ENCODE peak calls at places on chromosomes 13 and 19, in five cellular contexts. X is substantia nigra, E is astrocyte, Z is heart right ventricle, N is RWPE2. C is an unnamed sample.

GRCh38 chr19:3289971-3290569 is 65.6 kb downstream of the CELF5 start:
- DNase-seq in E (no peak), N (no peak), Z (no peak), X (no peak), C (no peak)

GRCh38 chr19:47390533-47391488 is 28.5 kb downstream of the MEIS3 start:
- DNase-seq in E (no peak), N (no peak), X (no peak), Z (no peak), C (no peak)

GRCh38 chr13:97219226-97219625 is 2.9 kb upstream of the MBNL2 start:
- DNase-seq in N (no peak), Z (no peak), E (no peak), X (no peak), C (no peak)

GRCh38 chr13:28336193-28336657 is 158.7 kb downstream of the FLT1 start:
- DNase-seq in N (no peak), Z (peak), E (no peak), X (no peak), C (no peak)

GRCh38 chr19:42362891-42363440 is 27.1 kb downstream of the CNFN start:
- DNase-seq in Z (no peak), N (no peak), E (no peak), X (no peak), C (no peak)

GRCh38 chr19:33203529-33203928 is 9.4 kb downstream of the LRP3 start:
- DNase-seq in N (no peak), E (no peak), X (no peak), Z (no peak), C (no peak)

GRCh38 chr19:8512991-8513686 is 828 bp downstream of the ZNF414 start:
- DNase-seq in E (no peak), N (no peak), X (no peak), Z (no peak), C (no peak)

GRCh38 chr19:7386308-7386707 is 37.6 kb downstream of the ARHGEF18 start:
- DNase-seq in Z (no peak), X (no peak), N (no peak), E (no peak), C (no peak)

GRCh38 chr19:46753420-46754155 is 7.3 kb upstream of the STRN4 start:
- DNase-seq in E (no peak), Z (no peak), N (no peak), X (no peak), C (no peak)

GRCh38 chr13:53142301-53142700 is 113.7 kb downstream of the OLFM4 start:
- DNase-seq in Z (no peak), N (no peak), X (no peak), E (peak), C (no peak)

GRCh38 chr13:59997976-59998375 is 165.8 kb downstream of the DIAPH3 start:
- DNase-seq in Z (no peak), E (no peak), X (no peak), N (no peak), C (no peak)

GRCh38 chr19:23402388-23402787 is 7.1 kb upstream of the ZNF91 start:
- DNase-seq in Z (no peak), N (no peak), E (no peak), X (no peak), C (no peak)

GRCh38 chr13:79417741-79418140 is 11.7 kb upstream of the RBM26 start:
- DNase-seq in N (no peak), E (no peak), X (no peak), Z (no peak), C (no peak)

GRCh38 chr19:4508698-4509097 is 9.6 kb downstream of the PLIN4 start:
- DNase-seq in Z (no peak), N (no peak), E (no peak), X (no peak), C (no peak)

GRCh38 chr13:95385808-95386207 is 84.6 kb upstream of the ABCC4 start:
- DNase-seq in E (no peak), X (no peak), Z (no peak), N (no peak), C (no peak)

GRCh38 chr19:6273701-6274601 is 5.8 kb downstream of the MLLT1 start:
- DNase-seq in N (peak), X (no peak), Z (peak), E (peak), C (no peak)

GRCh38 chr13:51475727-51476521 is 23.1 kb upstream of the INTS6 start:
- DNase-seq in Z (no peak), E (peak), N (no peak), X (no peak), C (no peak)

GRCh38 chr19:42175952-42176648 is 41.4 kb downstream of the DEDD2 start:
- DNase-seq in Z (no peak), X (no peak), E (peak), N (no peak), C (no peak)

GRCh38 chr19:55460670-55461258 is 678 bp downstream of the ISOC2 start:
- DNase-seq in Z (peak), N (no peak), X (peak), E (peak), C (peak)

GRCh38 chr19:51514866-51515481 is 13.4 kb upstream of the SIGLEC12 start:
- DNase-seq in E (peak), X (no peak), Z (no peak), N (no peak), C (no peak)

GRCh38 chr13:95368998-95369397 is 67.7 kb upstream of the ABCC4 start:
- DNase-seq in E (no peak), N (no peak), X (no peak), Z (no peak), C (no peak)

GRCh38 chr19:35845215-35846037 is 6.9 kb downstream of the NPHS1 start:
- DNase-seq in Z (no peak), X (no peak), E (no peak), N (no peak), C (no peak)

GRCh38 chr13:113883314-113883811 is 19.5 kb upstream of the GAS6 start:
- DNase-seq in Z (no peak), N (no peak), E (no peak), X (no peak), C (no peak)

GRCh38 chr13:108349269-108349668 is 79.8 kb downstream of the TNFSF13B start:
- DNase-seq in X (no peak), Z (no peak), E (no peak), N (no peak), C (no peak)

GRCh38 chr13:110138700-110139036 is 168.3 kb downstream of the COL4A1 start:
- DNase-seq in Z (no peak), E (no peak), N (no peak), X (no peak), C (no peak)

GRCh38 chr19:23461120-23461519 is 65.8 kb upstream of the ZNF91 start:
- DNase-seq in Z (no peak), E (no peak), N (no peak), X (no peak), C (no peak)

GRCh38 chr13:40159736-40160135 is 504.3 kb downstream of the COG6 start:
- DNase-seq in Z (no peak), X (no peak), N (no peak), E (no peak), C (no peak)

GRCh38 chr13:36788276-36788675 is 30.7 kb upstream of the RFXAP start:
- DNase-seq in E (peak), Z (no peak), N (no peak), X (no peak), C (no peak)

GRCh38 chr13:27595055-27595811 is 25.1 kb downstream of the LNX2 start:
- DNase-seq in N (no peak), E (no peak), X (no peak), Z (no peak), C (no peak)

GRCh38 chr13:60396783-60397692 is at the start of gene TDRD3:
- DNase-seq in X (peak), Z (peak), E (peak), N (peak), C (peak)

GRCh38 chr13:33281951-33282595 is 3.5 kb downstream of the STARD13 start:
- DNase-seq in E (peak), X (no peak), N (no peak), Z (no peak), C (peak)

GRCh38 chr13:33279898-33280549 is 5.5 kb downstream of the STARD13 start:
- DNase-seq in N (peak), E (peak), Z (no peak), X (no peak), C (no peak)

GRCh38 chr13:33279414-33279813 is 6.1 kb downstream of the STARD13 start:
- DNase-seq in E (no peak), X (no peak), Z (no peak), N (no peak), C (no peak)

GRCh38 chr13:33280923-33281322 is 4.6 kb downstream of the STARD13 start:
- DNase-seq in N (no peak), E (no peak), Z (no peak), X (no peak), C (no peak)

DNA sequence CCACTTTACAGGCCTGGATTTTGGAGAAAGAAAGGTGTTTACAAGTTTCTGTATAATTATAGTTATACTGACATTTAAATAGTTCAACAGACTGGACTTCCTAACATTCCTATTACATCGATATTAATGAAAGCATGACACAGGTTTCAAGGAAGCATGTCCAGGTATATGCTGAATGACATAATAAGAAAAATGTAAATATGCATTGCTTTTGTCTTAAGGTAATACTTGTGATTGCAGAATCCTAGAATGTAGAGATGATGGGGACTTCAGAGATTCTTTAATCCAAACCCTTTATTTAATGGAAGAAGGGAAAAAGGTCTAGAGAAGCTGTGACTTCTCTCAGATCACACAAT is 5.0 kb downstream of the STARD13 start:
- DNase-seq in N (no peak), E (no peak), X (no peak), Z (no peak), C (no peak)
- H3K27ac ChIP-seq in N (peak), E (peak), X (peak), Z (peak), C (peak)

GRCh38 chr19:850979-851335 is 1.1 kb upstream of the ELANE start:
- DNase-seq in X (no peak), N (no peak), Z (no peak), E (no peak), C (no peak)
- H3K27ac ChIP-seq in X (no peak), N (no peak), Z (peak), E (no peak), C (no peak)

DNA sequence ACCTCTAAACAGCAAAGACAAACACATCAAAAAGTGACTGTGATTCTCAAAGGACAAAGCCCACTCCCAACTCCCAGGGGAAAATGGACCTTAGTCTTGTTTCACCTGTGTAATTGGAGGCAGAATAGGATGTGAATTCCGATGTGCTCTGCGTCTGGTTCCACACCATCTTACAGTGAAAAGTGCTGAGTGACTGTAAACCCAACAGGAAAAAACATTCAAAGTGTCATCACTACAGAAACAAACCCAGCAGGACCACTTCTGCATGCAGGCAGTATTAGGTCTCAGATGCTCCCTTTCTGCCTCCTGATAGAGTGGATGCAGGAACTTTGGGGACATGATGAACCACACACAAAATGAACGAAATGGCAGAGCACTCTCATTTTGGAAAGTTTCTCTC is 6.5 kb downstream of the UQCRFS1 start:
- DNase-seq in X (no peak), N (no peak), E (no peak), Z (no peak), C (no peak)
- H3K27ac ChIP-seq in X (no peak), N (no peak), E (no peak), Z (no peak), C (no peak)

GRCh38 chr19:58058428-58058827 is 654 bp upstream of the ZNF135 start:
- DNase-seq in N (no peak), E (no peak), X (no peak), Z (no peak), C (no peak)
- H3K27ac ChIP-seq in N (no peak), E (no peak), X (peak), Z (peak), C (peak)

GRCh38 chr19:44277331-44277730 is 17.6 kb downstream of the ZNF233 start:
- DNase-seq in Z (no peak), E (no peak), X (no peak), N (no peak), C (no peak)
- H3K27ac ChIP-seq in Z (no peak), E (no peak), X (no peak), N (peak), C (no peak)

GRCh38 chr19:1045247-1045603 is 5.3 kb downstream of the ABCA7 start:
- DNase-seq in Z (no peak), X (no peak), N (peak), E (no peak), C (no peak)

GRCh38 chr19:1040476-1041271 is 767 bp downstream of the ABCA7 start:
- DNase-seq in N (peak), Z (peak), E (peak), X (peak), C (peak)

GRCh38 chr19:1041272-1041834 is 1.4 kb downstream of the ABCA7 start:
- DNase-seq in N (no peak), E (no peak), X (no peak), Z (no peak), C (no peak)

GRCh38 chr19:1041835-1042685 is 2.2 kb downstream of the ABCA7 start:
- DNase-seq in N (peak), Z (no peak), X (no peak), E (no peak), C (no peak)

GRCh38 chr19:1042689-1043511 is 3.0 kb downstream of the ABCA7 start:
- DNase-seq in N (no peak), Z (no peak), X (no peak), E (no peak), C (no peak)
- H3K27ac ChIP-seq in N (no peak), Z (no peak), X (no peak), E (no peak), C (no peak)

GRCh38 chr13:98308525-98308911 is 131.4 kb upstream of the RNF113B start:
- DNase-seq in E (no peak), X (no peak), N (no peak), Z (no peak), C (no peak)
- H3K27ac ChIP-seq in E (no peak), X (no peak), N (no peak), Z (no peak), C (no peak)

DNA sequence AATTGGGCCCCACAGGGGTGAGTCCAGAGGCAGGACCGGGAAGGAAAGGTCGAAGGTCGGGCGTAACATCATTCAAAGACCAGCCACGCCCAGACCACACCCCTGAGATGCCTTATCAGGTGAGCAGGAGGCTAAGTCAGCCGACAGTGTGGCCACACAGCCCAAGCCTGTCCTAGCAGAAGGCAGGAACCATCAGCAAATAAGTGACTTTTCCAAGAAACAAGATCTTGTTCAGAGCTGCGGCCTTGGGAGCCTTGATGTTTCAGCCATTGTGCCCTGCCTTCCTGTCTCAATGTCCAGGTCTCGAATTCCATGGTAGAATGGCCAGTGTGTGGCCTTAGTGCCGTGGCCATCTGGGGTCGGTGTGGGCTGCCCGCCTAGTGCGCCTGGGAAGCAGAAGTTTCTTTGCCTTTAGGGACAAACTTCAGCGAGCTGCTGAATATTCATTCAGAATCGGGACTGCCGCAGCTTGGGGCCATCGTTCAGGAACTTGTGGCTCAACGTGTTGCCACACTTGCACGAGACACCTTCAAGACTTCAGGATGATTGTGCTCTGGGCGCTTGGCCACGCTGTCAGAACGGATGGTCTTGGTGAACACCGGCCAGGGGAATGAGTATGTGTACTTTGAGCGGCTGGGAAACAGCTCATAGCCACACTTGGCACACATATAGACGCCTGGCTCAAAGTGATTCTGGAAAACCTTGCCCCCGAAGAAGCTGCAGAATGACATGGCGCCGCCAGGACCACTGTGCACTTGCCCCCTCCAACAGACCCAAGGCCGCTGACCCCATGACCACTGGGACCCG is 6.1 kb upstream of the IFNL4 start:
- DNase-seq in X (no peak), Z (no peak), N (no peak), E (no peak), C (no peak)
- H3K27ac ChIP-seq in X (no peak), Z (no peak), N (no peak), E (no peak), C (no peak)

C was measured in caudate nucleus.